ENCODE peak calls at places on chromosomes 4 and X, in nine cellular contexts. One of them, this sample, is unnamed.
A peak's percentile ranks its signal among the peaks of the same experiment; 100 is the strongest.

GRCh38 chrX:151973851-151974335 is 583 bp downstream of the GABRE start:
- DNase-seq in head of caudate nucleus: no peak
- DNase-seq in nucleus accumbens: no peak
- DNase-seq in stimulated activated CD8-positive, alpha-beta memory T cell treated with anti-CD3 and anti-CD28 coated beads, Interleukin-4, amount 100 ng/mL, for 4 hours: no peak
- DNase-seq in activated T-cell treated with anti-CD3 and anti-CD28 coated beads, Interleukin-2, amount 50 U/mL, for 1 hour: no peak
- DNase-seq in GDM1: no peak
- DNase-seq in pancreas: peak; percentile 18
- DNase-seq in HEK293T: no peak
- DNase-seq in kidney tubule cell: no peak
- DNase-seq in this sample: no peak

GRCh38 chr4:836781-837301 is 10.9 kb upstream of the CPLX1 start:
- DNase-seq in HEK293T: no peak
- DNase-seq in nucleus accumbens: no peak
- DNase-seq in pancreas: peak; percentile 78
- DNase-seq in stimulated activated CD8-positive, alpha-beta memory T cell treated with anti-CD3 and anti-CD28 coated beads, Interleukin-4, amount 100 ng/mL, for 4 hours: no peak
- DNase-seq in activated T-cell treated with anti-CD3 and anti-CD28 coated beads, Interleukin-2, amount 50 U/mL, for 1 hour: no peak
- DNase-seq in kidney tubule cell: no peak
- DNase-seq in head of caudate nucleus: no peak
- DNase-seq in GDM1: no peak
- DNase-seq in this sample: no peak

GRCh38 chr4:95129708-95130343 is 372.1 kb downstream of the BMPR1B start:
- DNase-seq in head of caudate nucleus: no peak
- DNase-seq in kidney tubule cell: peak; percentile 99
- DNase-seq in stimulated activated CD8-positive, alpha-beta memory T cell treated with anti-CD3 and anti-CD28 coated beads, Interleukin-4, amount 100 ng/mL, for 4 hours: no peak
- DNase-seq in activated T-cell treated with anti-CD3 and anti-CD28 coated beads, Interleukin-2, amount 50 U/mL, for 1 hour: no peak
- DNase-seq in GDM1: no peak
- DNase-seq in pancreas: no peak
- DNase-seq in nucleus accumbens: no peak
- DNase-seq in HEK293T: peak; percentile 28
- DNase-seq in this sample: no peak

GRCh38 chr4:37892641-37893040 is 1.8 kb downstream of the TBC1D1 start:
- DNase-seq in pancreas: no peak
- DNase-seq in nucleus accumbens: no peak
- DNase-seq in stimulated activated CD8-positive, alpha-beta memory T cell treated with anti-CD3 and anti-CD28 coated beads, Interleukin-4, amount 100 ng/mL, for 4 hours: peak; percentile 33
- DNase-seq in HEK293T: no peak
- DNase-seq in GDM1: no peak
- DNase-seq in activated T-cell treated with anti-CD3 and anti-CD28 coated beads, Interleukin-2, amount 50 U/mL, for 1 hour: peak; percentile 37
- DNase-seq in head of caudate nucleus: no peak
- DNase-seq in kidney tubule cell: no peak
- DNase-seq in this sample: no peak

GRCh38 chr4:43048570-43048969 is 156.1 kb downstream of the GRXCR1 start:
- DNase-seq in pancreas: no peak
- DNase-seq in stimulated activated CD8-positive, alpha-beta memory T cell treated with anti-CD3 and anti-CD28 coated beads, Interleukin-4, amount 100 ng/mL, for 4 hours: no peak
- DNase-seq in HEK293T: peak; percentile 5
- DNase-seq in nucleus accumbens: no peak
- DNase-seq in GDM1: no peak
- DNase-seq in activated T-cell treated with anti-CD3 and anti-CD28 coated beads, Interleukin-2, amount 50 U/mL, for 1 hour: no peak
- DNase-seq in head of caudate nucleus: no peak
- DNase-seq in kidney tubule cell: no peak
- DNase-seq in this sample: no peak

GRCh38 chrX:43822015-43822414 is 60.2 kb downstream of the MAOB start:
- DNase-seq in GDM1: no peak
- DNase-seq in head of caudate nucleus: no peak
- DNase-seq in HEK293T: no peak
- DNase-seq in pancreas: no peak
- DNase-seq in stimulated activated CD8-positive, alpha-beta memory T cell treated with anti-CD3 and anti-CD28 coated beads, Interleukin-4, amount 100 ng/mL, for 4 hours: no peak
- DNase-seq in nucleus accumbens: no peak
- DNase-seq in kidney tubule cell: peak; percentile 66
- DNase-seq in activated T-cell treated with anti-CD3 and anti-CD28 coated beads, Interleukin-2, amount 50 U/mL, for 1 hour: no peak
- DNase-seq in this sample: no peak

GRCh38 chrX:133215017-133215416 is 3.1 kb downstream of the TFDP3 start:
- DNase-seq in activated T-cell treated with anti-CD3 and anti-CD28 coated beads, Interleukin-2, amount 50 U/mL, for 1 hour: no peak
- DNase-seq in head of caudate nucleus: no peak
- DNase-seq in stimulated activated CD8-positive, alpha-beta memory T cell treated with anti-CD3 and anti-CD28 coated beads, Interleukin-4, amount 100 ng/mL, for 4 hours: no peak
- DNase-seq in nucleus accumbens: no peak
- DNase-seq in kidney tubule cell: no peak
- DNase-seq in GDM1: no peak
- DNase-seq in pancreas: no peak
- DNase-seq in HEK293T: no peak
- DNase-seq in this sample: no peak

GRCh38 chrX:39935414-39936064 is 162.2 kb downstream of the BCOR start:
- DNase-seq in GDM1: no peak
- DNase-seq in nucleus accumbens: no peak
- DNase-seq in stimulated activated CD8-positive, alpha-beta memory T cell treated with anti-CD3 and anti-CD28 coated beads, Interleukin-4, amount 100 ng/mL, for 4 hours: no peak
- DNase-seq in head of caudate nucleus: no peak
- DNase-seq in pancreas: no peak
- DNase-seq in activated T-cell treated with anti-CD3 and anti-CD28 coated beads, Interleukin-2, amount 50 U/mL, for 1 hour: no peak
- DNase-seq in kidney tubule cell: no peak
- DNase-seq in HEK293T: no peak
- DNase-seq in this sample: no peak

GRCh38 chrX:63428348-63428747 is 77.2 kb upstream of the SPIN4 start:
- DNase-seq in kidney tubule cell: peak; percentile 12
- DNase-seq in head of caudate nucleus: no peak
- DNase-seq in nucleus accumbens: no peak
- DNase-seq in HEK293T: no peak
- DNase-seq in GDM1: no peak
- DNase-seq in activated T-cell treated with anti-CD3 and anti-CD28 coated beads, Interleukin-2, amount 50 U/mL, for 1 hour: no peak
- DNase-seq in stimulated activated CD8-positive, alpha-beta memory T cell treated with anti-CD3 and anti-CD28 coated beads, Interleukin-4, amount 100 ng/mL, for 4 hours: no peak
- DNase-seq in pancreas: no peak
- DNase-seq in this sample: no peak